ENCODE peak calls at places on chromosomes 13 and 19, in four cellular contexts. One of them, this sample, is unnamed.

GRCh38 chr13:40190656-40191100 is 475.8 kb downstream of the FOXO1 start:
- DNase-seq in esophagus squamous epithelium: peak
- DNase-seq in breast epithelium: peak
- DNase-seq in A549: no peak
- DNase-seq in this sample: peak

GRCh38 chr13:95948646-95949045 is 104.6 kb downstream of the UGGT2 start:
- DNase-seq in esophagus squamous epithelium: no peak
- DNase-seq in breast epithelium: no peak
- DNase-seq in A549: no peak
- DNase-seq in this sample: no peak

GRCh38 chr19:46716013-46716671 is 772 bp downstream of the PRKD2 start:
- DNase-seq in esophagus squamous epithelium: no peak
- DNase-seq in breast epithelium: no peak
- DNase-seq in A549: peak
- DNase-seq in this sample: no peak

GRCh38 chr13:64239372-64239771 is 2823.7 kb upstream of the PCDH20 start:
- DNase-seq in esophagus squamous epithelium: no peak
- DNase-seq in breast epithelium: no peak
- DNase-seq in A549: no peak
- DNase-seq in this sample: no peak

GRCh38 chr19:42018503-42019193 is 24.6 kb upstream of the ATP1A3 start:
- DNase-seq in esophagus squamous epithelium: no peak
- DNase-seq in breast epithelium: no peak
- DNase-seq in A549: no peak
- DNase-seq in this sample: no peak

GRCh38 chr19:23884363-23884762 is 30.3 kb upstream of the ZNF726 start:
- DNase-seq in esophagus squamous epithelium: no peak
- DNase-seq in breast epithelium: no peak
- DNase-seq in A549: no peak
- DNase-seq in this sample: no peak

GRCh38 chr13:111323950-111324651 is 3.7 kb downstream of the TEX29 start:
- DNase-seq in esophagus squamous epithelium: no peak
- DNase-seq in breast epithelium: no peak
- DNase-seq in A549: no peak
- DNase-seq in this sample: no peak

GRCh38 chr13:33392794-33393371 is 107.3 kb upstream of the STARD13 start:
- DNase-seq in esophagus squamous epithelium: no peak
- DNase-seq in breast epithelium: no peak
- DNase-seq in A549: no peak
- DNase-seq in this sample: no peak

GRCh38 chr19:48510421-48511268 is 990 bp downstream of the LMTK3 start:
- DNase-seq in esophagus squamous epithelium: no peak
- DNase-seq in breast epithelium: peak
- DNase-seq in A549: no peak
- DNase-seq in this sample: no peak

GRCh38 chr13:22592515-22592914 is 588.3 kb upstream of the SGCG start:
- DNase-seq in esophagus squamous epithelium: no peak
- DNase-seq in breast epithelium: no peak
- DNase-seq in A549: no peak
- DNase-seq in this sample: no peak

GRCh38 chr13:46160474-46161066 is 21.4 kb downstream of the LCP1 start:
- DNase-seq in esophagus squamous epithelium: no peak
- DNase-seq in breast epithelium: no peak
- DNase-seq in A549: peak
- DNase-seq in this sample: peak

GRCh38 chr19:58568731-58569130 is 4.4 kb downstream of the MZF1 start:
- DNase-seq in esophagus squamous epithelium: no peak
- DNase-seq in breast epithelium: no peak
- DNase-seq in A549: no peak
- DNase-seq in this sample: no peak

GRCh38 chr13:32254916-32255743 is 60.0 kb downstream of the ZAR1L start:
- DNase-seq in esophagus squamous epithelium: no peak
- DNase-seq in breast epithelium: no peak
- DNase-seq in A549: no peak
- DNase-seq in this sample: no peak
- TF ChIP-seq POLR2A in esophagus squamous epithelium: no peak
- TF ChIP-seq POLR2A in breast epithelium: no peak
- TF ChIP-seq POLR2A in A549: no peak
- TF ChIP-seq POLR2A in this sample: no peak

GRCh38 chr13:98576963-98577822 is at the start of gene STK24:
- DNase-seq in esophagus squamous epithelium: no peak
- DNase-seq in breast epithelium: peak
- DNase-seq in A549: no peak
- DNase-seq in this sample: peak
- TF ChIP-seq POLR2A in esophagus squamous epithelium: peak
- TF ChIP-seq POLR2A in breast epithelium: no peak
- TF ChIP-seq POLR2A in A549: peak
- TF ChIP-seq POLR2A in this sample: peak

DNA sequence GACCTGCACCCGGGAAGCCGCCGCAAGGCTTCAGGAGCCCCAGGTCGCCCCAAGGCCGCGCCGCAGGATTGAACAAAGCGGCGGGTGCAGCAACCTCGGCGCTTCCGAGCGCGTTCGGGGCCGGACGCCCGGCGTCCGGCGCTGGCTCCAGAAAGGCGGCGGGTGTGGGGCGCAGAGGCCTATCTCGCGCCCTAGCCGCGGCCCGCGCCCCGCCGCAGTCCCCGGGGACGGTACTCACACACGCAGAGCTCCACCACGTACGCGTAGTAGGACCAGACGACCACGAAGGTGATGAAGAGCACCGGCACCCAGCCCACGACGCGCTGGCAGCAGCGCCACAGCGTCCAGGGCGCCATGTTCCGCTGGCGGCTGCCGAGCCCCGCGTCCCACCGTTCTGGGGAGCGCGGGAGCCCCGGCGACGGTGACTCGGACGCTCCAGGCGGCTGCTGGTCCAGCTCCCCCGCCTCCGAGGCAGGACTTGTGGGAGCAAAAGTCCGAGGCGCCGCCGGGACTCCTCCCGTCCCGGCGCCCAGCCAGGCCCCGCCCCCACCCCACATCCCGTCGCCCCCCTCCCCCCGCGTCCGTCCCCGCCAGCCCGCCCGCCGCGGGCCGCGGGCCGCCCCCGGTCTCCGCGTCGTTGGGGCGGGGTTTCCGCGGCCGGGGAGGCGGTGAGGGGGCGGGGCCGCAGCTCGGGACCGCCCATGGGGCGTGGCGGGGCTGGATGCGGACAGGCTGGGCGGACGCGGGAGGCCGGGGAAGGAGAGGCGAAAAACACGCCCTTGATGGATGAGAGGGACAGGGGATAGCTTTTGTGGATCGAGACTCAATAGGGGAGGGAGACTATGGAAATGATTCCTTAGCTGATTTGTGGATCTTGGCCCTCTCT is at the start of gene ZDHHC20:
- DNase-seq in esophagus squamous epithelium: peak
- DNase-seq in breast epithelium: peak
- DNase-seq in A549: peak
- DNase-seq in this sample: peak
- TF ChIP-seq POLR2A in esophagus squamous epithelium: peak
- TF ChIP-seq POLR2A in breast epithelium: peak
- TF ChIP-seq POLR2A in A549: peak
- TF ChIP-seq POLR2A in this sample: peak

GRCh38 chr19:3699071-3699740 is 1.1 kb downstream of the PIP5K1C start:
- DNase-seq in esophagus squamous epithelium: no peak
- DNase-seq in breast epithelium: no peak
- DNase-seq in A549: no peak
- DNase-seq in this sample: peak
- TF ChIP-seq POLR2A in esophagus squamous epithelium: no peak
- TF ChIP-seq POLR2A in breast epithelium: no peak
- TF ChIP-seq POLR2A in A549: no peak
- TF ChIP-seq POLR2A in this sample: no peak